ENCODE peak calls at places on chromosome 21, in five cellular contexts. X, W, J, C and I are unnamed samples.

GRCh38 chr21:45301521-45302081 is 13.9 kb upstream of the POFUT2 start:
- DNase-seq in C (no peak), X (no peak), W (no peak), J (no peak), I (no peak)

GRCh38 chr21:26140185-26140584 is 30.4 kb downstream of the APP start:
- DNase-seq in X (no peak), J (no peak), C (no peak), W (no peak), I (no peak)

GRCh38 chr21:44374601-44375280 is 21.3 kb downstream of the TRPM2 start:
- DNase-seq in J (no peak), C (no peak), W (peak), X (peak), I (no peak)

GRCh38 chr21:31347435-31348032 is 3.5 kb upstream of the TIAM1 start:
- DNase-seq in W (no peak), J (no peak), X (no peak), C (no peak), I (no peak)

GRCh38 chr21:33940846-33941245 is 25.2 kb upstream of the ATP5PO start:
- DNase-seq in W (no peak), C (no peak), J (no peak), X (no peak), I (no peak)

GRCh38 chr21:44702111-44702972 is 5.4 kb downstream of the KRTAP10-12 start:
- DNase-seq in J (no peak), C (no peak), W (peak), X (peak), I (no peak)

GRCh38 chr21:45801129-45801735 is 157.7 kb downstream of the PCBP3 start:
- DNase-seq in W (no peak), C (no peak), X (no peak), J (no peak), I (no peak)

GRCh38 chr21:43203523-43204080 is 34.8 kb downstream of the CRYAA start:
- DNase-seq in C (no peak), W (peak), J (peak), X (peak), I (no peak)

GRCh38 chr21:33657124-33657842 is 15.0 kb downstream of the ITSN1 start:
- DNase-seq in W (no peak), J (no peak), X (no peak), C (no peak), I (peak)

GRCh38 chr21:14754259-14754604 is 208.1 kb upstream of the SAMSN1 start:
- DNase-seq in X (no peak), W (no peak), J (no peak), C (no peak), I (no peak)

GRCh38 chr21:39115659-39116235 is 67.5 kb downstream of the PSMG1 start:
- DNase-seq in C (no peak), X (no peak), J (no peak), W (no peak), I (no peak)

GRCh38 chr21:33266784-33267135 is 593 bp downstream of the IL10RB start:
- DNase-seq in W (no peak), X (no peak), J (no peak), C (no peak), I (no peak)

GRCh38 chr21:34882719-34883131 is 166.4 kb downstream of the RUNX1 start:
- DNase-seq in W (no peak), X (no peak), J (no peak), C (no peak), I (peak)

GRCh38 chr21:43308101-43308500 is 118.8 kb downstream of the SIK1 start:
- DNase-seq in W (peak), X (no peak), C (no peak), J (no peak), I (no peak)

GRCh38 chr21:41147096-41147978 is 20.6 kb upstream of the BACE2 start:
- DNase-seq in X (no peak), C (no peak), W (no peak), J (no peak), I (no peak)

GRCh38 chr21:41133896-41134522 is 34.0 kb upstream of the BACE2 start:
- DNase-seq in J (no peak), C (no peak), X (no peak), W (no peak), I (no peak)

GRCh38 chr21:14010729-14011128 is 200.0 kb downstream of the LIPI start:
- DNase-seq in X (no peak), C (no peak), J (no peak), W (no peak), I (no peak)

GRCh38 chr21:38506606-38507331 is 8.5 kb upstream of the ERG start:
- DNase-seq in J (no peak), C (peak), X (no peak), W (no peak), I (peak)

GRCh38 chr21:29888437-29888836 is 51.4 kb downstream of the GRIK1 start:
- DNase-seq in C (no peak), W (no peak), X (no peak), J (no peak), I (no peak)

GRCh38 chr21:28899744-28900143 is 92.9 kb downstream of the LTN1 start:
- DNase-seq in X (no peak), J (no peak), W (no peak), C (no peak), I (no peak)